ENCODE peak calls at places on chromosomes 6 and 20, in six cellular contexts. One of them, this sample, is unnamed.

GRCh38 chr6:70956451-70957283 is at the start of gene B3GAT2:
- DNase-seq in ecto neural progenitor cell: peak
- DNase-seq in stimulated activated CD4-positive, alpha-beta T cell treated with anti-CD3 and anti-CD28 coated beads, TNF-alpha, amount 100 ng/mL, for 1 hour: no peak
- DNase-seq in endothelial cell: peak
- DNase-seq in heart left ventricle: no peak
- DNase-seq in amniotic stem cell: no peak
- DNase-seq in this sample: peak

GRCh38 chr6:134427721-134428120 is 109.8 kb upstream of the SGK1 start:
- DNase-seq in amniotic stem cell: no peak
- DNase-seq in ecto neural progenitor cell: no peak
- DNase-seq in stimulated activated CD4-positive, alpha-beta T cell treated with anti-CD3 and anti-CD28 coated beads, TNF-alpha, amount 100 ng/mL, for 1 hour: no peak
- DNase-seq in heart left ventricle: no peak
- DNase-seq in endothelial cell: no peak
- DNase-seq in this sample: no peak

GRCh38 chr6:141483561-141484061 is 649.1 kb upstream of the GJE1 start:
- DNase-seq in stimulated activated CD4-positive, alpha-beta T cell treated with anti-CD3 and anti-CD28 coated beads, TNF-alpha, amount 100 ng/mL, for 1 hour: peak
- DNase-seq in endothelial cell: no peak
- DNase-seq in heart left ventricle: no peak
- DNase-seq in amniotic stem cell: peak
- DNase-seq in ecto neural progenitor cell: no peak
- DNase-seq in this sample: no peak

GRCh38 chr6:135941275-135941674 is 89.8 kb downstream of the PDE7B start:
- DNase-seq in endothelial cell: no peak
- DNase-seq in heart left ventricle: no peak
- DNase-seq in ecto neural progenitor cell: no peak
- DNase-seq in amniotic stem cell: no peak
- DNase-seq in stimulated activated CD4-positive, alpha-beta T cell treated with anti-CD3 and anti-CD28 coated beads, TNF-alpha, amount 100 ng/mL, for 1 hour: no peak
- DNase-seq in this sample: no peak

GRCh38 chr20:14334306-14334930 is 3.0 kb downstream of the FLRT3 start:
- DNase-seq in endothelial cell: peak
- DNase-seq in ecto neural progenitor cell: peak
- DNase-seq in amniotic stem cell: peak
- DNase-seq in stimulated activated CD4-positive, alpha-beta T cell treated with anti-CD3 and anti-CD28 coated beads, TNF-alpha, amount 100 ng/mL, for 1 hour: no peak
- DNase-seq in heart left ventricle: no peak
- DNase-seq in this sample: peak

GRCh38 chr6:135282425-135282824 is 101.3 kb downstream of the MYB start:
- DNase-seq in heart left ventricle: no peak
- DNase-seq in amniotic stem cell: no peak
- DNase-seq in endothelial cell: no peak
- DNase-seq in stimulated activated CD4-positive, alpha-beta T cell treated with anti-CD3 and anti-CD28 coated beads, TNF-alpha, amount 100 ng/mL, for 1 hour: no peak
- DNase-seq in ecto neural progenitor cell: no peak
- DNase-seq in this sample: no peak

GRCh38 chr6:145887969-145888368 is 73.4 kb upstream of the FBXO30 start:
- DNase-seq in amniotic stem cell: no peak
- DNase-seq in ecto neural progenitor cell: no peak
- DNase-seq in heart left ventricle: peak
- DNase-seq in stimulated activated CD4-positive, alpha-beta T cell treated with anti-CD3 and anti-CD28 coated beads, TNF-alpha, amount 100 ng/mL, for 1 hour: no peak
- DNase-seq in endothelial cell: peak
- DNase-seq in this sample: no peak

GRCh38 chr20:32920066-32920465 is 61.3 kb downstream of the EFCAB8 start:
- DNase-seq in endothelial cell: no peak
- DNase-seq in heart left ventricle: no peak
- DNase-seq in ecto neural progenitor cell: no peak
- DNase-seq in amniotic stem cell: no peak
- DNase-seq in stimulated activated CD4-positive, alpha-beta T cell treated with anti-CD3 and anti-CD28 coated beads, TNF-alpha, amount 100 ng/mL, for 1 hour: no peak
- DNase-seq in this sample: no peak

GRCh38 chr6:162046324-162046723 is 681.2 kb downstream of the PRKN start:
- DNase-seq in amniotic stem cell: no peak
- DNase-seq in heart left ventricle: no peak
- DNase-seq in ecto neural progenitor cell: no peak
- DNase-seq in stimulated activated CD4-positive, alpha-beta T cell treated with anti-CD3 and anti-CD28 coated beads, TNF-alpha, amount 100 ng/mL, for 1 hour: no peak
- DNase-seq in endothelial cell: no peak
- DNase-seq in this sample: no peak

GRCh38 chr6:70857387-70858077 is 99.3 kb downstream of the B3GAT2 start:
- DNase-seq in heart left ventricle: no peak
- DNase-seq in amniotic stem cell: no peak
- DNase-seq in ecto neural progenitor cell: no peak
- DNase-seq in endothelial cell: no peak
- DNase-seq in stimulated activated CD4-positive, alpha-beta T cell treated with anti-CD3 and anti-CD28 coated beads, TNF-alpha, amount 100 ng/mL, for 1 hour: no peak
- DNase-seq in this sample: no peak

GRCh38 chr20:62953167-62953838 is 794 bp downstream of the SLC17A9 start:
- DNase-seq in endothelial cell: no peak
- DNase-seq in heart left ventricle: no peak
- DNase-seq in stimulated activated CD4-positive, alpha-beta T cell treated with anti-CD3 and anti-CD28 coated beads, TNF-alpha, amount 100 ng/mL, for 1 hour: no peak
- DNase-seq in amniotic stem cell: no peak
- DNase-seq in ecto neural progenitor cell: no peak
- DNase-seq in this sample: peak

GRCh38 chr6:19892250-19892649 is 55.1 kb downstream of the ID4 start:
- DNase-seq in amniotic stem cell: no peak
- DNase-seq in heart left ventricle: no peak
- DNase-seq in ecto neural progenitor cell: peak
- DNase-seq in endothelial cell: no peak
- DNase-seq in stimulated activated CD4-positive, alpha-beta T cell treated with anti-CD3 and anti-CD28 coated beads, TNF-alpha, amount 100 ng/mL, for 1 hour: no peak
- DNase-seq in this sample: peak

GRCh38 chr20:1005452-1006027 is 3.4 kb upstream of the RSPO4 start:
- DNase-seq in stimulated activated CD4-positive, alpha-beta T cell treated with anti-CD3 and anti-CD28 coated beads, TNF-alpha, amount 100 ng/mL, for 1 hour: no peak
- DNase-seq in heart left ventricle: no peak
- DNase-seq in endothelial cell: peak
- DNase-seq in ecto neural progenitor cell: peak
- DNase-seq in amniotic stem cell: no peak
- DNase-seq in this sample: peak

GRCh38 chr6:104653786-104654185 is 205.9 kb downstream of the HACE1 start:
- DNase-seq in endothelial cell: no peak
- DNase-seq in amniotic stem cell: no peak
- DNase-seq in stimulated activated CD4-positive, alpha-beta T cell treated with anti-CD3 and anti-CD28 coated beads, TNF-alpha, amount 100 ng/mL, for 1 hour: no peak
- DNase-seq in heart left ventricle: no peak
- DNase-seq in ecto neural progenitor cell: no peak
- DNase-seq in this sample: no peak

GRCh38 chr6:143941852-143942627 is 66.0 kb downstream of the PLAGL1 start:
- DNase-seq in stimulated activated CD4-positive, alpha-beta T cell treated with anti-CD3 and anti-CD28 coated beads, TNF-alpha, amount 100 ng/mL, for 1 hour: no peak
- DNase-seq in amniotic stem cell: no peak
- DNase-seq in ecto neural progenitor cell: peak
- DNase-seq in heart left ventricle: peak
- DNase-seq in endothelial cell: peak
- DNase-seq in this sample: peak

GRCh38 chr6:39792501-39793450 is 600 bp downstream of the DAAM2 start:
- DNase-seq in stimulated activated CD4-positive, alpha-beta T cell treated with anti-CD3 and anti-CD28 coated beads, TNF-alpha, amount 100 ng/mL, for 1 hour: no peak
- DNase-seq in endothelial cell: no peak
- DNase-seq in amniotic stem cell: no peak
- DNase-seq in ecto neural progenitor cell: peak
- DNase-seq in heart left ventricle: peak
- DNase-seq in this sample: no peak

GRCh38 chr20:59018817-59019216 is 412 bp upstream of the TUBB1 start:
- DNase-seq in stimulated activated CD4-positive, alpha-beta T cell treated with anti-CD3 and anti-CD28 coated beads, TNF-alpha, amount 100 ng/mL, for 1 hour: no peak
- DNase-seq in heart left ventricle: no peak
- DNase-seq in ecto neural progenitor cell: no peak
- DNase-seq in amniotic stem cell: no peak
- DNase-seq in endothelial cell: no peak
- DNase-seq in this sample: peak

GRCh38 chr6:111721677-111722219 is 116.1 kb upstream of the TRAF3IP2 start:
- DNase-seq in endothelial cell: peak
- DNase-seq in ecto neural progenitor cell: no peak
- DNase-seq in amniotic stem cell: no peak
- DNase-seq in stimulated activated CD4-positive, alpha-beta T cell treated with anti-CD3 and anti-CD28 coated beads, TNF-alpha, amount 100 ng/mL, for 1 hour: no peak
- DNase-seq in heart left ventricle: peak
- DNase-seq in this sample: peak

GRCh38 chr6:1007159-1007558 is 304.7 kb upstream of the FOXQ1 start:
- DNase-seq in amniotic stem cell: no peak
- DNase-seq in endothelial cell: no peak
- DNase-seq in ecto neural progenitor cell: no peak
- DNase-seq in stimulated activated CD4-positive, alpha-beta T cell treated with anti-CD3 and anti-CD28 coated beads, TNF-alpha, amount 100 ng/mL, for 1 hour: no peak
- DNase-seq in heart left ventricle: no peak
- DNase-seq in this sample: no peak

GRCh38 chr6:43759157-43759925 is 10.7 kb upstream of the VEGFA start:
- DNase-seq in amniotic stem cell: no peak
- DNase-seq in stimulated activated CD4-positive, alpha-beta T cell treated with anti-CD3 and anti-CD28 coated beads, TNF-alpha, amount 100 ng/mL, for 1 hour: no peak
- DNase-seq in heart left ventricle: no peak
- DNase-seq in ecto neural progenitor cell: no peak
- DNase-seq in endothelial cell: no peak
- DNase-seq in this sample: no peak

GRCh38 chr20:33482581-33482980 is 7.3 kb upstream of the CBFA2T2 start:
- DNase-seq in ecto neural progenitor cell: no peak
- DNase-seq in amniotic stem cell: no peak
- DNase-seq in stimulated activated CD4-positive, alpha-beta T cell treated with anti-CD3 and anti-CD28 coated beads, TNF-alpha, amount 100 ng/mL, for 1 hour: no peak
- DNase-seq in heart left ventricle: no peak
- DNase-seq in endothelial cell: no peak
- DNase-seq in this sample: no peak

GRCh38 chr6:18264338-18265098 is at the start of gene DEK:
- DNase-seq in amniotic stem cell: peak
- DNase-seq in stimulated activated CD4-positive, alpha-beta T cell treated with anti-CD3 and anti-CD28 coated beads, TNF-alpha, amount 100 ng/mL, for 1 hour: peak
- DNase-seq in ecto neural progenitor cell: peak
- DNase-seq in heart left ventricle: peak
- DNase-seq in endothelial cell: peak
- DNase-seq in this sample: peak

GRCh38 chr6:139369068-139369467 is 5.4 kb downstream of the CITED2 start:
- DNase-seq in endothelial cell: no peak
- DNase-seq in stimulated activated CD4-positive, alpha-beta T cell treated with anti-CD3 and anti-CD28 coated beads, TNF-alpha, amount 100 ng/mL, for 1 hour: no peak
- DNase-seq in heart left ventricle: no peak
- DNase-seq in ecto neural progenitor cell: no peak
- DNase-seq in amniotic stem cell: no peak
- DNase-seq in this sample: no peak

GRCh38 chr6:132142768-132143167 is 191.6 kb upstream of the CCN2 start:
- DNase-seq in amniotic stem cell: no peak
- DNase-seq in heart left ventricle: no peak
- DNase-seq in endothelial cell: no peak
- DNase-seq in ecto neural progenitor cell: no peak
- DNase-seq in stimulated activated CD4-positive, alpha-beta T cell treated with anti-CD3 and anti-CD28 coated beads, TNF-alpha, amount 100 ng/mL, for 1 hour: no peak
- DNase-seq in this sample: no peak

GRCh38 chr6:44234101-44235090 is 11.0 kb downstream of the SLC29A1 start:
- DNase-seq in heart left ventricle: peak
- DNase-seq in amniotic stem cell: peak
- DNase-seq in endothelial cell: peak
- DNase-seq in ecto neural progenitor cell: no peak
- DNase-seq in stimulated activated CD4-positive, alpha-beta T cell treated with anti-CD3 and anti-CD28 coated beads, TNF-alpha, amount 100 ng/mL, for 1 hour: no peak
- DNase-seq in this sample: peak

GRCh38 chr6:125597411-125598253 is 151.8 kb upstream of the HEY2 start:
- DNase-seq in amniotic stem cell: no peak
- DNase-seq in stimulated activated CD4-positive, alpha-beta T cell treated with anti-CD3 and anti-CD28 coated beads, TNF-alpha, amount 100 ng/mL, for 1 hour: no peak
- DNase-seq in endothelial cell: no peak
- DNase-seq in heart left ventricle: peak
- DNase-seq in ecto neural progenitor cell: no peak
- DNase-seq in this sample: peak

GRCh38 chr6:144551339-144551738 is 266.2 kb downstream of the UTRN start:
- DNase-seq in amniotic stem cell: no peak
- DNase-seq in ecto neural progenitor cell: no peak
- DNase-seq in heart left ventricle: no peak
- DNase-seq in endothelial cell: no peak
- DNase-seq in stimulated activated CD4-positive, alpha-beta T cell treated with anti-CD3 and anti-CD28 coated beads, TNF-alpha, amount 100 ng/mL, for 1 hour: no peak
- DNase-seq in this sample: no peak

GRCh38 chr6:90144396-90144795 is 152.2 kb downstream of the BACH2 start:
- DNase-seq in ecto neural progenitor cell: no peak
- DNase-seq in endothelial cell: no peak
- DNase-seq in amniotic stem cell: no peak
- DNase-seq in heart left ventricle: no peak
- DNase-seq in stimulated activated CD4-positive, alpha-beta T cell treated with anti-CD3 and anti-CD28 coated beads, TNF-alpha, amount 100 ng/mL, for 1 hour: no peak
- DNase-seq in this sample: no peak

GRCh38 chr6:137303436-137303835 is 84.3 kb upstream of the IFNGR1 start:
- DNase-seq in ecto neural progenitor cell: no peak
- DNase-seq in stimulated activated CD4-positive, alpha-beta T cell treated with anti-CD3 and anti-CD28 coated beads, TNF-alpha, amount 100 ng/mL, for 1 hour: no peak
- DNase-seq in endothelial cell: no peak
- DNase-seq in heart left ventricle: no peak
- DNase-seq in amniotic stem cell: no peak
- DNase-seq in this sample: no peak

GRCh38 chr6:80976336-80976735 is 776.1 kb downstream of the TENT5A start:
- DNase-seq in endothelial cell: no peak
- DNase-seq in stimulated activated CD4-positive, alpha-beta T cell treated with anti-CD3 and anti-CD28 coated beads, TNF-alpha, amount 100 ng/mL, for 1 hour: no peak
- DNase-seq in heart left ventricle: no peak
- DNase-seq in amniotic stem cell: no peak
- DNase-seq in ecto neural progenitor cell: no peak
- DNase-seq in this sample: no peak

GRCh38 chr6:135921176-135921575 is 69.7 kb downstream of the PDE7B start:
- DNase-seq in ecto neural progenitor cell: no peak
- DNase-seq in stimulated activated CD4-positive, alpha-beta T cell treated with anti-CD3 and anti-CD28 coated beads, TNF-alpha, amount 100 ng/mL, for 1 hour: no peak
- DNase-seq in heart left ventricle: no peak
- DNase-seq in endothelial cell: no peak
- DNase-seq in amniotic stem cell: no peak
- DNase-seq in this sample: no peak

GRCh38 chr6:16731503-16732018 is 29.7 kb downstream of the ATXN1 start:
- DNase-seq in ecto neural progenitor cell: no peak
- DNase-seq in endothelial cell: no peak
- DNase-seq in stimulated activated CD4-positive, alpha-beta T cell treated with anti-CD3 and anti-CD28 coated beads, TNF-alpha, amount 100 ng/mL, for 1 hour: no peak
- DNase-seq in amniotic stem cell: no peak
- DNase-seq in heart left ventricle: no peak
- DNase-seq in this sample: no peak

GRCh38 chr6:138404666-138405337 is 779 bp downstream of the HEBP2 start:
- DNase-seq in amniotic stem cell: no peak
- DNase-seq in heart left ventricle: no peak
- DNase-seq in stimulated activated CD4-positive, alpha-beta T cell treated with anti-CD3 and anti-CD28 coated beads, TNF-alpha, amount 100 ng/mL, for 1 hour: no peak
- DNase-seq in endothelial cell: no peak
- DNase-seq in ecto neural progenitor cell: peak
- DNase-seq in this sample: peak

GRCh38 chr6:56581561-56581960 is 61.1 kb downstream of the DST start:
- DNase-seq in endothelial cell: no peak
- DNase-seq in heart left ventricle: no peak
- DNase-seq in stimulated activated CD4-positive, alpha-beta T cell treated with anti-CD3 and anti-CD28 coated beads, TNF-alpha, amount 100 ng/mL, for 1 hour: no peak
- DNase-seq in ecto neural progenitor cell: no peak
- DNase-seq in amniotic stem cell: no peak
- DNase-seq in this sample: no peak